ENCODE peak calls at places on chromosomes 5 and 9, in nine cellular contexts. T is GM04503; C is natural killer cell; S is SW 1271; G is T-helper 2 cell; Y is stimulated activated CD8-positive, alpha-beta memory T cell treated with anti-CD3 and anti-CD28 coated beads, Interleukin-7, amount 100 ng/mL, for 1 hour; F is neuronal stem cell; N is nephron progenitor cell; O is stimulated activated CD4-positive, alpha-beta T cell treated with anti-CD3 and anti-CD28 coated beads, Interleukin-2, amount 100 ng/mL, for 48 hours. X is an unnamed sample.

GRCh38 chr5:6448622-6449464 is at the start of gene UBE2QL1:
- DNase-seq in Y (no peak), C (no peak), G (no peak), O (peak; percentile 7), T (no peak), F (no peak), S (no peak), N (peak; percentile 49), X (no peak)

GRCh38 chr5:153965102-153965645 is 73.5 kb downstream of the FAM114A2 start:
- DNase-seq in Y (no peak), O (peak; percentile 45), G (peak; percentile 13), C (peak; percentile 47), S (peak; percentile 15), F (peak; percentile 78), N (peak; percentile 74), T (no peak), X (peak; percentile 72)

GRCh38 chr5:142479854-142480253 is 155.0 kb upstream of the SPRY4 start:
- DNase-seq in N (no peak), T (no peak), O (no peak), F (no peak), Y (no peak), S (no peak), C (no peak), G (no peak), X (no peak)

GRCh38 chr5:17252543-17252942 is 35.1 kb downstream of the BASP1 start:
- DNase-seq in C (no peak), Y (no peak), G (no peak), F (no peak), O (no peak), T (no peak), N (no peak), S (no peak), X (no peak)

GRCh38 chr5:75885321-75885720 is 168.1 kb upstream of the POC5 start:
- DNase-seq in C (no peak), Y (no peak), S (no peak), N (no peak), G (no peak), O (no peak), F (no peak), T (no peak), X (no peak)

GRCh38 chr5:125326114-125326513 is 579.7 kb upstream of the ZNF608 start:
- DNase-seq in C (no peak), F (no peak), N (no peak), Y (no peak), G (no peak), O (no peak), T (no peak), S (no peak), X (no peak)

GRCh38 chr5:154129013-154129412 is 61.5 kb upstream of the GALNT10 start:
- DNase-seq in C (no peak), Y (no peak), N (no peak), T (no peak), S (no peak), G (no peak), O (no peak), F (no peak), X (no peak)

GRCh38 chr5:115869256-115869655 is 27.5 kb downstream of the AP3S1 start:
- DNase-seq in C (no peak), G (no peak), O (no peak), T (no peak), F (no peak), N (no peak), S (no peak), Y (no peak), X (no peak)

GRCh38 chr5:95718203-95718602 is 12.9 kb upstream of the RHOBTB3 start:
- DNase-seq in F (no peak), N (no peak), S (no peak), C (no peak), G (no peak), Y (no peak), O (no peak), T (no peak), X (no peak)

GRCh38 chr5:63613430-63613829 is 348.8 kb downstream of the HTR1A start:
- DNase-seq in Y (no peak), T (no peak), S (no peak), C (no peak), G (no peak), N (no peak), F (no peak), O (no peak), X (no peak)

GRCh38 chr9:72187296-72187695 is 38.1 kb downstream of the GDA start:
- DNase-seq in O (no peak), T (no peak), N (no peak), C (no peak), Y (no peak), S (no peak), G (no peak), F (no peak), X (no peak)

GRCh38 chr5:77628840-77629552 is 9.5 kb downstream of the OTP start:
- DNase-seq in T (no peak), O (no peak), C (no peak), G (no peak), Y (no peak), F (no peak), S (no peak), N (no peak), X (no peak)

GRCh38 chr9:110928604-110929003 is 109.7 kb downstream of the LPAR1 start:
- DNase-seq in N (no peak), O (no peak), T (no peak), C (no peak), F (no peak), G (no peak), Y (no peak), S (no peak), X (no peak)

GRCh38 chr9:69071059-69071458 is 35.5 kb downstream of the FXN start:
- DNase-seq in F (no peak), Y (no peak), C (no peak), T (no peak), N (no peak), S (no peak), G (no peak), O (no peak), X (no peak)

GRCh38 chr9:35341585-35341984 is 148.3 kb upstream of the RUSC2 start:
- DNase-seq in O (no peak), Y (no peak), T (peak; percentile 62), F (no peak), G (no peak), S (no peak), N (no peak), C (no peak), X (no peak)

GRCh38 chr5:157732784-157733262 is 1.6 kb downstream of the THG1L start:
- DNase-seq in C (no peak), O (no peak), T (no peak), S (no peak), Y (no peak), N (no peak), G (no peak), F (no peak), X (no peak)

GRCh38 chr5:3214396-3214795 is 381.2 kb upstream of the IRX1 start:
- DNase-seq in T (no peak), N (no peak), O (no peak), S (no peak), Y (no peak), G (no peak), C (no peak), F (no peak), X (no peak)

GRCh38 chr9:4515958-4516375 is 25.7 kb downstream of the SLC1A1 start:
- DNase-seq in N (no peak), S (no peak), F (no peak), Y (no peak), T (peak; percentile 67), O (no peak), C (no peak), G (no peak), X (no peak)

GRCh38 chr9:134066546-134066922 is 1.3 kb downstream of the BRD3 start:
- DNase-seq in F (no peak), Y (no peak), O (no peak), G (no peak), T (no peak), N (no peak), C (no peak), S (no peak), X (no peak)

GRCh38 chr5:13643196-13643595 is 301.3 kb downstream of the DNAH5 start:
- DNase-seq in C (no peak), Y (no peak), F (no peak), N (no peak), O (no peak), G (no peak), T (no peak), S (no peak), X (no peak)

GRCh38 chr5:176133289-176133870 is 104.8 kb upstream of the SIMC1 start:
- DNase-seq in T (no peak), N (peak; percentile 36), G (no peak), F (no peak), Y (no peak), S (no peak), C (no peak), O (peak; percentile 8), X (no peak)

GRCh38 chr9:127055745-127056402 is 66.6 kb downstream of the ANGPTL2 start:
- DNase-seq in F (no peak), T (no peak), G (no peak), O (no peak), Y (no peak), C (no peak), N (no peak), S (no peak), X (no peak)

GRCh38 chr5:125154321-125154811 is 407.9 kb upstream of the ZNF608 start:
- DNase-seq in F (no peak), T (peak; percentile 38), O (no peak), Y (no peak), N (no peak), S (no peak), G (no peak), C (no peak), X (no peak)

GRCh38 chr5:112616812-112617547 is 120.7 kb upstream of the APC start:
- DNase-seq in C (no peak), N (no peak), G (no peak), O (no peak), F (no peak), Y (no peak), T (no peak), S (no peak), X (no peak)

GRCh38 chr5:79759436-79759835 is 69.8 kb downstream of the CMYA5 start:
- DNase-seq in O (no peak), F (no peak), N (no peak), T (peak; percentile 74), C (no peak), Y (no peak), G (no peak), S (no peak), X (no peak)

GRCh38 chr5:76016258-76016657 is 66.9 kb upstream of the SV2C start:
- DNase-seq in N (no peak), T (no peak), O (no peak), G (no peak), S (no peak), Y (no peak), F (no peak), C (no peak), X (no peak)

GRCh38 chr5:72013741-72014703 is 93.3 kb upstream of the MAP1B start:
- DNase-seq in Y (no peak), N (no peak), O (no peak), G (no peak), F (peak; percentile 80), S (no peak), T (no peak), C (no peak), X (no peak)

GRCh38 chr9:112111461-112111860 is 63.6 kb downstream of the SUSD1 start:
- DNase-seq in G (no peak), C (no peak), O (no peak), S (no peak), T (no peak), F (no peak), N (no peak), Y (no peak), X (no peak)

GRCh38 chr9:114413909-114414308 is 26.1 kb upstream of the AKNA start:
- DNase-seq in N (no peak), C (no peak), G (no peak), T (peak; percentile 37), Y (no peak), F (no peak), O (no peak), S (no peak), X (no peak)

GRCh38 chr9:95009459-95009858 is 283.0 kb downstream of the AOPEP start:
- DNase-seq in N (no peak), S (no peak), C (no peak), F (no peak), T (no peak), O (no peak), Y (no peak), G (no peak), X (no peak)

GRCh38 chr9:37778534-37778933 is 6.3 kb downstream of the EXOSC3 start:
- DNase-seq in S (no peak), G (no peak), O (no peak), T (no peak), C (no peak), N (no peak), Y (no peak), F (no peak), X (no peak)